ENCODE peak calls at places on chromosomes 13 and 19, in four cellular contexts. One of them, this sample, is unnamed.

GRCh38 chr19:4717191-4717965 is 6.3 kb downstream of the DPP9 start:
- DNase-seq in GM23338: no peak
- DNase-seq in OCI-LY7: no peak
- DNase-seq in HCT116: no peak
- DNase-seq in this sample: peak; percentile 32

GRCh38 chr19:40596608-40597328 is 4.4 kb upstream of the LTBP4 start:
- DNase-seq in GM23338: peak; percentile 80
- DNase-seq in OCI-LY7: no peak
- DNase-seq in HCT116: peak; percentile 67
- DNase-seq in this sample: peak; percentile 69

GRCh38 chr19:18171605-18172327 is 1.8 kb upstream of the IFI30 start:
- DNase-seq in GM23338: no peak
- DNase-seq in OCI-LY7: no peak
- DNase-seq in HCT116: no peak
- DNase-seq in this sample: no peak

GRCh38 chr13:80010286-80010831 is 330.6 kb downstream of the SPRY2 start:
- DNase-seq in GM23338: no peak
- DNase-seq in OCI-LY7: no peak
- DNase-seq in HCT116: no peak
- DNase-seq in this sample: no peak

GRCh38 chr19:35058370-35058769 is 16.8 kb downstream of the HPN start:
- DNase-seq in GM23338: no peak
- DNase-seq in OCI-LY7: no peak
- DNase-seq in HCT116: no peak
- DNase-seq in this sample: no peak

GRCh38 chr13:50069255-50069654 is 54.0 kb downstream of the KCNRG start:
- DNase-seq in GM23338: no peak
- DNase-seq in OCI-LY7: no peak
- DNase-seq in HCT116: no peak
- DNase-seq in this sample: no peak

GRCh38 chr19:5313307-5313706 is 27.3 kb downstream of the PTPRS start:
- DNase-seq in GM23338: no peak
- DNase-seq in OCI-LY7: no peak
- DNase-seq in HCT116: no peak
- DNase-seq in this sample: no peak

GRCh38 chr13:76991432-76991795 is 467 bp upstream of the CLN5 start:
- DNase-seq in GM23338: no peak
- DNase-seq in OCI-LY7: no peak
- DNase-seq in HCT116: no peak
- DNase-seq in this sample: peak; percentile 13

GRCh38 chr19:2455481-2456300 is 1.1 kb downstream of the LMNB2 start:
- DNase-seq in GM23338: no peak
- DNase-seq in OCI-LY7: peak; percentile 47
- DNase-seq in HCT116: no peak
- DNase-seq in this sample: peak; percentile 57

GRCh38 chr19:19491321-19492025 is 23.9 kb downstream of the TSSK6 start:
- DNase-seq in GM23338: no peak
- DNase-seq in OCI-LY7: no peak
- DNase-seq in HCT116: no peak
- DNase-seq in this sample: no peak

GRCh38 chr13:23724196-23724970 is 154.2 kb downstream of the TNFRSF19 start:
- DNase-seq in GM23338: peak; percentile 21
- DNase-seq in OCI-LY7: no peak
- DNase-seq in HCT116: no peak
- DNase-seq in this sample: no peak

GRCh38 chr13:27455331-27455855 is 5.0 kb upstream of the MTIF3 start:
- DNase-seq in GM23338: peak; percentile 45
- DNase-seq in OCI-LY7: peak; percentile 52
- DNase-seq in HCT116: no peak
- DNase-seq in this sample: no peak

GRCh38 chr19:10260141-10260584 is 8.1 kb downstream of the MRPL4 start:
- DNase-seq in GM23338: no peak
- DNase-seq in OCI-LY7: no peak
- DNase-seq in HCT116: peak; percentile 23
- DNase-seq in this sample: peak; percentile 56

GRCh38 chr19:4781851-4782250 is 9.7 kb upstream of the FEM1A start:
- DNase-seq in GM23338: no peak
- DNase-seq in OCI-LY7: peak; percentile 20
- DNase-seq in HCT116: no peak
- DNase-seq in this sample: no peak

GRCh38 chr19:22602631-22603272 is 31.4 kb upstream of the ZNF492 start:
- DNase-seq in GM23338: no peak
- DNase-seq in OCI-LY7: no peak
- DNase-seq in HCT116: no peak
- DNase-seq in this sample: no peak

GRCh38 chr19:46574533-46574932 is 26.6 kb upstream of the CALM3 start:
- DNase-seq in GM23338: no peak
- DNase-seq in OCI-LY7: no peak
- DNase-seq in HCT116: no peak
- DNase-seq in this sample: no peak

GRCh38 chr19:7874080-7874856 is at the start of gene PRR36:
- DNase-seq in GM23338: peak; percentile 91
- DNase-seq in OCI-LY7: no peak
- DNase-seq in HCT116: no peak
- DNase-seq in this sample: peak; percentile 76

GRCh38 chr19:53879145-53880037 is 2.6 kb upstream of the PRKCG start:
- DNase-seq in GM23338: peak; percentile 98
- DNase-seq in OCI-LY7: no peak
- DNase-seq in HCT116: no peak
- DNase-seq in this sample: peak; percentile 96

GRCh38 chr13:30730526-30730925 is 4.8 kb upstream of the ALOX5AP start:
- DNase-seq in GM23338: peak; percentile 69
- DNase-seq in OCI-LY7: no peak
- DNase-seq in HCT116: no peak
- DNase-seq in this sample: peak; percentile 40

GRCh38 chr19:19032420-19033175 is 719 bp downstream of the SUGP2 start:
- DNase-seq in GM23338: peak; percentile 98
- DNase-seq in OCI-LY7: peak; percentile 95
- DNase-seq in HCT116: peak; percentile 84
- DNase-seq in this sample: peak; percentile 91

DNA sequence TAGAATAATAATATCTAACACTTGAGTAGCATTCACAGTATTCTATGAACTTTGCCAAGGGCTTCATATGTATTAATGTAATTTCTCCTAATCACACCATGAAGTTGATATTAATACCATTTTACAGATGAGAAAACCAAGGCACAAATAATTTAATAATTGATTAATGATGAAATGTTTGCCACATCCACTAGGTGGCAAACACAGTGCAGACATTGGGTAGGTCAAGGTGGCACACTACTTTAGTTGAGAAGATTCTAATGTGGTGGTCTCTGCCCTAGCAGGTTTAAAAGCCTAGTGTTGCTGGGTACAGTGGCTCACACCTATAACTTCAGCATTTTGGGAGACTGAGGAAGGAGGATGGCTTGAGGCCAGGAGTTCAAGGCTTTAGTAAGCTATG is 412.4 kb downstream of the SUCLA2 start:
- DNase-seq in GM23338: peak; percentile 19
- DNase-seq in OCI-LY7: no peak
- DNase-seq in HCT116: no peak
- DNase-seq in this sample: no peak
- TF ChIP-seq EZH2phosphoT487 in GM23338: no peak
- TF ChIP-seq EZH2phosphoT487 in OCI-LY7: no peak
- TF ChIP-seq EZH2phosphoT487 in HCT116: no peak
- TF ChIP-seq EZH2phosphoT487 in this sample: no peak

GRCh38 chr13:98710521-98710920 is 42.0 kb downstream of the SLC15A1 start:
- DNase-seq in GM23338: no peak
- DNase-seq in OCI-LY7: no peak
- DNase-seq in HCT116: no peak
- DNase-seq in this sample: no peak

GRCh38 chr13:98706446-98707110 is 45.9 kb downstream of the SLC15A1 start:
- DNase-seq in GM23338: no peak
- DNase-seq in OCI-LY7: no peak
- DNase-seq in HCT116: no peak
- DNase-seq in this sample: peak; percentile 66

DNA sequence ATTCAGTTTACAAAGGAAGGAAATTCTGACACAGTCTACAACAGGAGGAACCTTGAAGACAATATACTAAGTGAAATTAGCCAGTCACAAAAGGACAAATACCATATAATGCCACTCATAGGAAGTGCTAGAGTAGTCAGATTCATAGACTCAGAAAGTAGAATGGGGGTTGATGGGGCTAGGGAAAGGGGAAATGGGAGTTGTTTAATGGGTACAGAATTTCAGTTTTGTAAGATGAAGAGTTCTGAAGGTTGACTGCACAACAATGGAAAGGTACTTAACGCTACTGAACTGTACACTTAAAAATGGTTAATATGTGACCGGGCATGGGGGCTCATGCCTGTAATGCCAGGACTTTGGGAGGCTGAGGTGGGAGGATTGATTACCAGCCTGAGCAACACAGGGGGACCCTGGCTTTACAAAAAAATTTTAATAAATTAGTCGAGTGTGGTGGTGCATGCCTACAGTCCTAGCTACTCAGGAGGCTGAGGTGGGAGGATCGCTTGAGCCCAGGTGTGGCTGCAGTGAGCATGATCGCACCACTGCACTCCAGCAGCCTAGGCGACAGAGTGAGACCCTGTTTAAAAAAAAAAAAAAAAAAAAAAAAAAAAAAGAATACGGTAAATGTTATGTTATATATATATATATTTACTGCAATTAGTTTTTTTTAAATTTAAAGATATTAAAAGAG is 45.0 kb downstream of the SLC15A1 start:
- DNase-seq in GM23338: no peak
- DNase-seq in OCI-LY7: peak; percentile 76
- DNase-seq in HCT116: no peak
- DNase-seq in this sample: no peak
- H3K4me3 ChIP-seq in GM23338: no peak overlapping the region
- H3K4me3 ChIP-seq in OCI-LY7: no peak overlapping the region
- H3K4me3 ChIP-seq in HCT116: no peak overlapping the region
- H3K4me3 ChIP-seq in this sample: no peak overlapping the region

GRCh38 chr19:39263912-39264305 is 4.3 kb upstream of the IFNL2 start:
- DNase-seq in GM23338: peak; percentile 59
- DNase-seq in OCI-LY7: no peak
- DNase-seq in HCT116: no peak
- DNase-seq in this sample: no peak
- H3K9me2 ChIP-seq in GM23338: no peaks in the 10 kb centered on the region
- H3K9me2 ChIP-seq in OCI-LY7: no peaks in the 10 kb centered on the region
- H3K9me2 ChIP-seq in HCT116: no peaks in the 10 kb centered on the region
- H3K9me2 ChIP-seq in this sample: no peaks in the 10 kb centered on the region

DNA sequence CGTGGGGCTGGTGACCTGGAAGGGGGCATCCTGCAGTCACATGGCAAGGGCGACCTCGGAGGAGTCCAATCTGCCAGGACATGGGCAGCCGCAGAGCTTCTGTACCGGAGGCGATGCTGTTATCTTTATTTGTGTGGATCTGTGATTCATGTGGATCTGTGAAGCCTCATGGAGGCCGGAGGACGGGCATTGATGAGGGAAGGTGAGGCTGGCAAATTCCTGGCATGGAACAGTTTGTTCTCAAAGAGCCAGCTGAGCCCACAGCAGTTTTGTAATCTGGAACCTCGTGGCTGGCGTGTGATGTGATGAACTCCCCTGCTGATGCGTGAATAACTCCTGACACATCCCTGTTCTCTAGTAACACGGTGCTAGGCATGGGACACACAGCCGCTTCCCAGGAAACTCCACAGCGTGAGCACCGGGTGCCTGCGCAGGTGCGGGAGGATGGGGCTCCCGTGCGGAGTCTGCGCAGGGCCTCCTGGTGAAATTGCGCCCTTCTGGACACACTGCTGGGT is 40.4 kb downstream of the ATP11A start:
- DNase-seq in GM23338: no peak
- DNase-seq in OCI-LY7: no peak
- DNase-seq in HCT116: no peak
- DNase-seq in this sample: no peak
- TF ChIP-seq EZH2phosphoT487 in GM23338: no peak
- TF ChIP-seq EZH2phosphoT487 in OCI-LY7: no peak
- TF ChIP-seq EZH2phosphoT487 in HCT116: no peak
- TF ChIP-seq EZH2phosphoT487 in this sample: no peak

GRCh38 chr19:49157445-49158224 is at the start of gene TRPM4:
- DNase-seq in GM23338: peak; percentile 97
- DNase-seq in OCI-LY7: no peak
- DNase-seq in HCT116: peak; percentile 62
- DNase-seq in this sample: peak; percentile 96
- H3K4me3 ChIP-seq in GM23338: peak within 1 kb of the TSS; percentile 84
- H3K4me3 ChIP-seq in OCI-LY7: no peak within 1 kb of the TSS
- H3K4me3 ChIP-seq in HCT116: peak within 1 kb of the TSS; percentile 96
- H3K4me3 ChIP-seq in this sample: peak within 1 kb of the TSS; percentile 74

GRCh38 chr19:27884376-27884775 is 1328.6 kb downstream of the UQCRFS1 start:
- DNase-seq in GM23338: no peak
- DNase-seq in OCI-LY7: no peak
- DNase-seq in HCT116: no peak
- DNase-seq in this sample: no peak
- H3K9me2 ChIP-seq in GM23338: no peaks in the 10 kb centered on the region
- H3K9me2 ChIP-seq in OCI-LY7: no peaks in the 10 kb centered on the region
- H3K9me2 ChIP-seq in HCT116: no peaks in the 10 kb centered on the region
- H3K9me2 ChIP-seq in this sample: no peaks in the 10 kb centered on the region

GRCh38 chr19:27843861-27844260 is 1369.1 kb downstream of the UQCRFS1 start:
- DNase-seq in GM23338: no peak
- DNase-seq in OCI-LY7: no peak
- DNase-seq in HCT116: no peak
- DNase-seq in this sample: no peak
- TF ChIP-seq EZH2phosphoT487 in GM23338: no peak
- TF ChIP-seq EZH2phosphoT487 in OCI-LY7: no peak
- TF ChIP-seq EZH2phosphoT487 in HCT116: no peak
- TF ChIP-seq EZH2phosphoT487 in this sample: no peak